ENCODE peak calls at places on chromosome 17, in five cellular contexts. C is GM03348, D is NCI-H774, F is HS-5, O is skeletal muscle cell. X is an unnamed sample.

GRCh38 chr17:16886655-16887322 is 85.1 kb downstream of the TNFRSF13B start:
- DNase-seq in C (peak), D (no peak), F (no peak), O (no peak), X (no peak)

GRCh38 chr17:32912218-32912897 is 15.6 kb upstream of the TMEM98 start:
- DNase-seq in F (no peak), O (peak), C (peak), D (peak), X (peak)

GRCh38 chr17:75927286-75927922 is 13.4 kb downstream of the FBF1 start:
- DNase-seq in F (no peak), C (peak), D (no peak), O (no peak), X (no peak)

GRCh38 chr17:18225562-18226283 is at the start of gene LLGL1:
- DNase-seq in O (no peak), C (no peak), F (no peak), D (no peak), X (no peak)

GRCh38 chr17:28282596-28282995 is 36.4 kb upstream of the TMEM97 start:
- DNase-seq in D (no peak), O (peak), F (peak), C (peak), X (peak)

GRCh38 chr17:49692751-49693150 is 14.9 kb upstream of the SPOP start:
- DNase-seq in O (no peak), F (no peak), C (no peak), D (no peak), X (no peak)

GRCh38 chr17:50473901-50474300 is 4.8 kb upstream of the RSAD1 start:
- DNase-seq in C (no peak), O (no peak), F (no peak), D (no peak), X (no peak)

GRCh38 chr17:15963670-15964110 is 18.8 kb downstream of the ADORA2B start:
- DNase-seq in C (no peak), O (no peak), F (no peak), D (no peak), X (peak)

GRCh38 chr17:11780621-11781020 is 182.4 kb downstream of the DNAH9 start:
- DNase-seq in F (no peak), O (no peak), C (no peak), D (no peak), X (no peak)

GRCh38 chr17:27862848-27863247 is 30.3 kb downstream of the LYRM9 start:
- DNase-seq in O (no peak), D (no peak), F (no peak), C (no peak), X (no peak)

GRCh38 chr17:42676424-42677011 is at the start of gene PLEKHH3:
- DNase-seq in D (peak), F (no peak), O (no peak), C (no peak), X (no peak)